ENCODE peak calls at places on chromosomes 5 and 9, in six cellular contexts. K is GM12892, X is GM12878, V is K562, H is HepG2, S is H1. G is an unnamed sample.
A peak's percentile ranks its signal among the peaks of the same experiment; 100 is the strongest.

GRCh38 chr5:144203750-144204596 is 33.3 kb downstream of the KCTD16 start:
- DNase-seq in V (peak; percentile 26), S (peak; percentile 49), K (no peak), H (peak; percentile 42), X (no peak), G (peak; percentile 6)

GRCh38 chr5:146130440-146131045 is 25.2 kb upstream of the PLAC8L1 start:
- DNase-seq in K (no peak), V (no peak), H (peak; percentile 4), X (no peak), S (no peak), G (no peak)

GRCh38 chr9:33964369-33964768 is 84.3 kb downstream of the UBAP2 start:
- DNase-seq in K (no peak), H (no peak), X (no peak), S (no peak), V (no peak), G (no peak)

GRCh38 chr5:124866355-124867063 is 120.1 kb upstream of the ZNF608 start:
- DNase-seq in X (no peak), S (no peak), V (no peak), K (no peak), H (no peak), G (no peak)

GRCh38 chr5:39218482-39219381 is 631 bp downstream of the FYB1 start:
- DNase-seq in S (no peak), V (no peak), X (no peak), H (no peak), K (no peak), G (no peak)

GRCh38 chr9:116365056-116365471 is 211.5 kb downstream of the PAPPA start:
- DNase-seq in X (no peak), K (no peak), H (no peak), S (no peak), V (no peak), G (no peak)

GRCh38 chr5:57853929-57854697 is 371.5 kb upstream of the ACTBL2 start:
- DNase-seq in V (no peak), K (no peak), H (no peak), S (no peak), X (no peak), G (no peak)

GRCh38 chr9:131112374-131113159 is 12.8 kb upstream of the NUP214 start:
- DNase-seq in H (no peak), S (no peak), V (peak; percentile 71), X (no peak), K (no peak), G (peak; percentile 12)

GRCh38 chr5:172102913-172103629 is 85.0 kb downstream of the STK10 start:
- DNase-seq in V (peak; percentile 41), X (no peak), H (no peak), K (no peak), S (no peak), G (no peak)

GRCh38 chr9:108588246-108588645 is 267.5 kb downstream of the ACTL7B start:
- DNase-seq in V (no peak), K (no peak), S (no peak), X (no peak), H (no peak), G (no peak)

GRCh38 chr5:36458746-36459145 is 147.7 kb upstream of the SLC1A3 start:
- DNase-seq in K (no peak), V (no peak), S (no peak), H (no peak), X (no peak), G (no peak)

GRCh38 chr9:126880947-126881332 is 20.5 kb downstream of the ZBTB34 start:
- DNase-seq in H (no peak), K (no peak), V (no peak), S (no peak), X (no peak), G (no peak)

GRCh38 chr5:2591777-2592453 is 159.6 kb downstream of the IRX2 start:
- DNase-seq in S (no peak), H (no peak), V (no peak), K (no peak), X (no peak), G (no peak)

GRCh38 chr9:35903049-35903448 is 3.0 kb upstream of the HRCT1 start:
- DNase-seq in S (no peak), V (peak; percentile 55), K (no peak), X (no peak), H (peak; percentile 65), G (no peak)

GRCh38 chr9:128136816-128137793 is 9.6 kb upstream of the PTGES2 start:
- DNase-seq in S (no peak), V (peak; percentile 36), X (no peak), K (no peak), H (no peak), G (no peak)

GRCh38 chr9:4879098-4879497 is 86.4 kb downstream of the RCL1 start:
- DNase-seq in H (no peak), K (no peak), S (no peak), V (no peak), X (no peak), G (no peak)

GRCh38 chr5:57703726-57704125 is 221.1 kb upstream of the ACTBL2 start:
- DNase-seq in V (no peak), X (no peak), K (no peak), S (no peak), H (no peak), G (no peak)

GRCh38 chr5:39024005-39024404 is 50.2 kb downstream of the RICTOR start:
- DNase-seq in V (no peak), H (no peak), K (no peak), S (no peak), X (no peak), G (no peak)

GRCh38 chr5:102528600-102528999 is 29.8 kb upstream of the SLCO6A1 start:
- DNase-seq in H (no peak), S (no peak), X (no peak), V (no peak), K (no peak), G (no peak)

GRCh38 chr5:136674178-136674577 is 308.8 kb upstream of the TRPC7 start:
- DNase-seq in S (no peak), K (no peak), H (no peak), X (no peak), V (no peak), G (no peak)

GRCh38 chr9:21110708-21111576 is 30.7 kb downstream of the IFNW1 start:
- DNase-seq in K (no peak), H (peak; percentile 61), V (no peak), S (no peak), X (peak; percentile 44), G (peak; percentile 30)

GRCh38 chr5:61817472-61818326 is 485.6 kb downstream of the ZSWIM6 start:
- DNase-seq in H (peak; percentile 5), S (no peak), X (no peak), V (peak; percentile 26), K (no peak), G (no peak)

GRCh38 chr5:1509346-1510085 is 14.2 kb downstream of the LPCAT1 start:
- DNase-seq in V (no peak), H (no peak), K (no peak), X (no peak), S (peak; percentile 40), G (no peak)

GRCh38 chr5:181243521-181244307 is at the start of gene RACK1:
- DNase-seq in H (peak; percentile 87), X (peak; percentile 89), V (peak; percentile 88), K (peak; percentile 74), S (peak; percentile 91), G (no peak)

GRCh38 chr9:35180801-35181200 is 19.0 kb downstream of the UNC13B start:
- DNase-seq in K (no peak), S (no peak), X (no peak), H (no peak), V (no peak), G (no peak)

GRCh38 chr5:132813599-132814440 is 718 bp downstream of the SOWAHA start:
- DNase-seq in K (peak; percentile 66), S (peak; percentile 80), V (no peak), X (no peak), H (no peak), G (no peak)

GRCh38 chr5:36683821-36684434 is 77.5 kb downstream of the SLC1A3 start:
- DNase-seq in H (no peak), X (no peak), V (no peak), S (no peak), K (no peak), G (no peak)

GRCh38 chr5:133273661-133274596 is 222.1 kb downstream of the HSPA4 start:
- DNase-seq in V (no peak), S (no peak), X (no peak), K (no peak), H (no peak), G (no peak)

GRCh38 chr5:169283887-169284286 is 17.1 kb downstream of the SLIT3 start:
- DNase-seq in V (no peak), H (no peak), S (no peak), X (no peak), K (no peak), G (no peak)

GRCh38 chr9:99030610-99031009 is 74.3 kb upstream of the TGFBR1 start:
- DNase-seq in S (no peak), X (no peak), V (no peak), H (no peak), K (no peak), G (no peak)

GRCh38 chr9:99026956-99027298 is 78.0 kb upstream of the TGFBR1 start:
- DNase-seq in H (no peak), K (no peak), X (no peak), V (no peak), S (no peak), G (no peak)

GRCh38 chr9:99030082-99030481 is 74.8 kb upstream of the TGFBR1 start:
- DNase-seq in H (no peak), X (no peak), V (no peak), S (no peak), K (no peak), G (no peak)

GRCh38 chr9:99027414-99027813 is 77.5 kb upstream of the TGFBR1 start:
- DNase-seq in X (no peak), K (no peak), V (no peak), H (no peak), S (no peak), G (no peak)

GRCh38 chr9:99029083-99029482 is 75.8 kb upstream of the TGFBR1 start:
- DNase-seq in S (no peak), K (no peak), V (no peak), H (no peak), X (no peak), G (no peak)
- TF ChIP-seq POLR2AphosphoS5 in S (no peak), K (no peak), V (no peak), H (no peak), X (no peak), G (no peak)

GRCh38 chr9:80175286-80175906 is 603.6 kb downstream of the TLE4 start:
- DNase-seq in S (no peak), H (peak; percentile 23), V (peak; percentile 4), X (no peak), K (no peak), G (no peak)
- TF ChIP-seq TAF1 in S (no peak), H (no peak), V (no peak), X (no peak), K (no peak), G (no peak)

GRCh38 chr5:134507495-134507894 is 18.0 kb upstream of the JADE2 start:
- DNase-seq in V (no peak), K (no peak), H (no peak), X (no peak), S (no peak), G (no peak)
- TF ChIP-seq POLR2A in V (no peak), K (no peak), H (no peak), X (no peak), S (no peak), G (no peak)

DNA sequence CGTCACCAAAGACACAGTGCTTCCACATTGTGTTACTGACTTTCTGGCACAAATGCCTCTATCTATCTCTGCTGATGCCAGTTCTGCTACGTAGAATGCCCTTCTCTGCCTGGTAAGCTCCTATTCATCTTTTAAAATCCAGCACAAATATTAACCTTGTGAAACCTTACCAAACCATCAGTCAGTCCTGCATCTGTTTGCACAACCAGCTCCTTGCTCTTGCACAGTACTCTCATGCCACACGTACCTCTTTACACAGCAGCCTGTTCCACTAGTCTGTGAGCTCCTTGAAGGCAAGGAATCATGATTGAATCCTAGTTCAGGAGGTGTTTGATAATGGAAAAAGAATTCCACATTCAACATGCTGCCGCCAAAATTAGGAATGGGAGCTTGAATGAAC is 56.3 kb downstream of the TEX10 start:
- DNase-seq in S (no peak), H (no peak), V (no peak), X (no peak), K (no peak), G (no peak)
- TF ChIP-seq POLR2AphosphoS5 in S (no peak), H (no peak), V (no peak), X (no peak), K (no peak), G (no peak)